ENCODE peak calls at places on chromosomes 12 and 14, in seven cellular contexts. One of them, this sample, is unnamed.

GRCh38 chr12:65208125-65208524 is 38.7 kb downstream of the LEMD3 start:
- DNase-seq in H9: no peak
- DNase-seq in H1: no peak
- DNase-seq in IMR-90: no peak
- DNase-seq in neuronal stem cell: no peak
- DNase-seq in mesenchymal stem cell: no peak
- DNase-seq in mesendoderm: peak
- DNase-seq in this sample: no peak

GRCh38 chr14:99077844-99078236 is 194.2 kb downstream of the BCL11B start:
- DNase-seq in H9: peak
- DNase-seq in mesenchymal stem cell: no peak
- DNase-seq in mesendoderm: no peak
- DNase-seq in neuronal stem cell: no peak
- DNase-seq in IMR-90: no peak
- DNase-seq in H1: no peak
- DNase-seq in this sample: no peak

GRCh38 chr12:72271741-72272661 is at the start of gene TRHDE:
- DNase-seq in H9: peak
- DNase-seq in IMR-90: peak
- DNase-seq in mesenchymal stem cell: peak
- DNase-seq in mesendoderm: peak
- DNase-seq in neuronal stem cell: peak
- DNase-seq in H1: peak
- DNase-seq in this sample: peak

GRCh38 chr12:102474438-102475064 is 5.8 kb downstream of the IGF1 start:
- DNase-seq in H9: no peak
- DNase-seq in IMR-90: peak
- DNase-seq in H1: no peak
- DNase-seq in mesendoderm: peak
- DNase-seq in mesenchymal stem cell: peak
- DNase-seq in neuronal stem cell: no peak
- DNase-seq in this sample: peak

GRCh38 chr12:62466018-62466595 is 519 bp upstream of the MON2 start:
- DNase-seq in mesendoderm: peak
- DNase-seq in H9: peak
- DNase-seq in neuronal stem cell: no peak
- DNase-seq in mesenchymal stem cell: peak
- DNase-seq in H1: peak
- DNase-seq in IMR-90: peak
- DNase-seq in this sample: peak

GRCh38 chr14:77043984-77044485 is 15.5 kb upstream of the IRF2BPL start:
- DNase-seq in H9: no peak
- DNase-seq in mesendoderm: peak
- DNase-seq in H1: no peak
- DNase-seq in neuronal stem cell: no peak
- DNase-seq in IMR-90: no peak
- DNase-seq in mesenchymal stem cell: no peak
- DNase-seq in this sample: peak

GRCh38 chr14:72518809-72519377 is 375.0 kb downstream of the DPF3 start:
- DNase-seq in mesenchymal stem cell: no peak
- DNase-seq in H1: no peak
- DNase-seq in H9: no peak
- DNase-seq in neuronal stem cell: no peak
- DNase-seq in IMR-90: no peak
- DNase-seq in mesendoderm: no peak
- DNase-seq in this sample: no peak

GRCh38 chr12:13100610-13100881 is 2.9 kb downstream of the GSG1 start:
- DNase-seq in IMR-90: no peak
- DNase-seq in H9: no peak
- DNase-seq in neuronal stem cell: no peak
- DNase-seq in mesenchymal stem cell: no peak
- DNase-seq in H1: no peak
- DNase-seq in mesendoderm: no peak
- DNase-seq in this sample: no peak

GRCh38 chr14:30638926-30639325 is 16.8 kb downstream of the SCFD1 start:
- DNase-seq in IMR-90: no peak
- DNase-seq in mesenchymal stem cell: no peak
- DNase-seq in H1: no peak
- DNase-seq in neuronal stem cell: no peak
- DNase-seq in mesendoderm: no peak
- DNase-seq in H9: no peak
- DNase-seq in this sample: peak

GRCh38 chr12:27424631-27425230 is 21.8 kb upstream of the SMCO2 start:
- DNase-seq in IMR-90: peak
- DNase-seq in H9: no peak
- DNase-seq in mesendoderm: peak
- DNase-seq in H1: no peak
- DNase-seq in neuronal stem cell: no peak
- DNase-seq in mesenchymal stem cell: peak
- DNase-seq in this sample: peak

GRCh38 chr14:35400707-35401421 is 3.7 kb downstream of the NFKBIA start:
- DNase-seq in mesenchymal stem cell: peak
- DNase-seq in H1: no peak
- DNase-seq in neuronal stem cell: no peak
- DNase-seq in IMR-90: no peak
- DNase-seq in H9: no peak
- DNase-seq in mesendoderm: no peak
- DNase-seq in this sample: peak

GRCh38 chr14:96303981-96304380 is 48.0 kb downstream of the BDKRB1 start:
- DNase-seq in mesendoderm: no peak
- DNase-seq in IMR-90: no peak
- DNase-seq in H9: no peak
- DNase-seq in mesenchymal stem cell: no peak
- DNase-seq in neuronal stem cell: no peak
- DNase-seq in H1: no peak
- DNase-seq in this sample: no peak

GRCh38 chr12:4707306-4707705 is 12.9 kb upstream of the GALNT8 start:
- DNase-seq in H1: no peak
- DNase-seq in H9: no peak
- DNase-seq in mesenchymal stem cell: no peak
- DNase-seq in mesendoderm: no peak
- DNase-seq in IMR-90: no peak
- DNase-seq in neuronal stem cell: no peak
- DNase-seq in this sample: no peak

GRCh38 chr14:22848391-22849164 is 12.2 kb downstream of the MMP14 start:
- DNase-seq in neuronal stem cell: no peak
- DNase-seq in H1: peak
- DNase-seq in H9: peak
- DNase-seq in mesenchymal stem cell: peak
- DNase-seq in IMR-90: peak
- DNase-seq in mesendoderm: peak
- DNase-seq in this sample: no peak

GRCh38 chr14:60217713-60218112 is 31.3 kb upstream of the PPM1A start:
- DNase-seq in H1: no peak
- DNase-seq in neuronal stem cell: no peak
- DNase-seq in mesenchymal stem cell: no peak
- DNase-seq in IMR-90: no peak
- DNase-seq in mesendoderm: no peak
- DNase-seq in H9: no peak
- DNase-seq in this sample: no peak

GRCh38 chr12:107079172-107080011 is 14.0 kb downstream of the CRY1 start:
- DNase-seq in mesendoderm: peak
- DNase-seq in neuronal stem cell: no peak
- DNase-seq in H1: no peak
- DNase-seq in mesenchymal stem cell: peak
- DNase-seq in IMR-90: peak
- DNase-seq in H9: no peak
- DNase-seq in this sample: peak

GRCh38 chr12:88242161-88242925 is 100.2 kb downstream of the TMTC3 start:
- DNase-seq in mesendoderm: peak
- DNase-seq in IMR-90: peak
- DNase-seq in mesenchymal stem cell: peak
- DNase-seq in H9: no peak
- DNase-seq in neuronal stem cell: no peak
- DNase-seq in H1: no peak
- DNase-seq in this sample: no peak

GRCh38 chr14:32497233-32497632 is 168.1 kb downstream of the AKAP6 start:
- DNase-seq in H9: no peak
- DNase-seq in mesenchymal stem cell: no peak
- DNase-seq in neuronal stem cell: no peak
- DNase-seq in H1: no peak
- DNase-seq in mesendoderm: no peak
- DNase-seq in IMR-90: no peak
- DNase-seq in this sample: no peak

GRCh38 chr14:44782775-44783238 is 178.9 kb downstream of the KLHL28 start:
- DNase-seq in H9: no peak
- DNase-seq in neuronal stem cell: no peak
- DNase-seq in mesenchymal stem cell: no peak
- DNase-seq in mesendoderm: no peak
- DNase-seq in IMR-90: peak
- DNase-seq in H1: no peak
- DNase-seq in this sample: no peak

GRCh38 chr12:105470601-105471000 is 140.1 kb downstream of the C12orf75 start:
- DNase-seq in H1: no peak
- DNase-seq in IMR-90: no peak
- DNase-seq in H9: peak
- DNase-seq in mesendoderm: no peak
- DNase-seq in mesenchymal stem cell: no peak
- DNase-seq in neuronal stem cell: no peak
- DNase-seq in this sample: no peak

GRCh38 chr12:14964401-14964800 is 3.0 kb upstream of the ARHGDIB start:
- DNase-seq in H1: no peak
- DNase-seq in IMR-90: no peak
- DNase-seq in H9: no peak
- DNase-seq in mesendoderm: no peak
- DNase-seq in neuronal stem cell: no peak
- DNase-seq in mesenchymal stem cell: no peak
- DNase-seq in this sample: peak

GRCh38 chr12:46382974-46383653 is 10.5 kb upstream of the SLC38A2 start:
- DNase-seq in mesendoderm: peak
- DNase-seq in mesenchymal stem cell: peak
- DNase-seq in IMR-90: peak
- DNase-seq in H1: peak
- DNase-seq in neuronal stem cell: peak
- DNase-seq in H9: peak
- DNase-seq in this sample: peak
- H3K18ac ChIP-seq in mesendoderm: peak
- H3K18ac ChIP-seq in mesenchymal stem cell: peak
- H3K18ac ChIP-seq in IMR-90: peak
- H3K18ac ChIP-seq in H1: no peak
- H3K18ac ChIP-seq in neuronal stem cell: peak
- H3K18ac ChIP-seq in H9: peak
- H3K18ac ChIP-seq in this sample: peak

GRCh38 chr14:93108105-93108504 is 7.6 kb downstream of the ITPK1 start:
- DNase-seq in mesenchymal stem cell: no peak
- DNase-seq in mesendoderm: no peak
- DNase-seq in H9: no peak
- DNase-seq in neuronal stem cell: no peak
- DNase-seq in H1: no peak
- DNase-seq in IMR-90: no peak
- DNase-seq in this sample: no peak

GRCh38 chr14:93105362-93105761 is 10.4 kb downstream of the ITPK1 start:
- DNase-seq in mesenchymal stem cell: peak
- DNase-seq in H9: no peak
- DNase-seq in mesendoderm: no peak
- DNase-seq in IMR-90: peak
- DNase-seq in H1: no peak
- DNase-seq in neuronal stem cell: no peak
- DNase-seq in this sample: peak

GRCh38 chr14:93104961-93105360 is 10.8 kb downstream of the ITPK1 start:
- DNase-seq in mesendoderm: peak
- DNase-seq in neuronal stem cell: no peak
- DNase-seq in H1: no peak
- DNase-seq in IMR-90: no peak
- DNase-seq in mesenchymal stem cell: no peak
- DNase-seq in H9: peak
- DNase-seq in this sample: peak

GRCh38 chr14:93106541-93107156 is 9.1 kb downstream of the ITPK1 start:
- DNase-seq in neuronal stem cell: no peak
- DNase-seq in IMR-90: no peak
- DNase-seq in mesendoderm: no peak
- DNase-seq in H1: no peak
- DNase-seq in mesenchymal stem cell: no peak
- DNase-seq in H9: no peak
- DNase-seq in this sample: no peak

GRCh38 chr14:93107383-93107782 is 8.3 kb downstream of the ITPK1 start:
- DNase-seq in mesendoderm: no peak
- DNase-seq in mesenchymal stem cell: no peak
- DNase-seq in H1: no peak
- DNase-seq in IMR-90: no peak
- DNase-seq in H9: no peak
- DNase-seq in neuronal stem cell: no peak
- DNase-seq in this sample: no peak
- H3K18ac ChIP-seq in mesendoderm: no peak
- H3K18ac ChIP-seq in mesenchymal stem cell: no peak
- H3K18ac ChIP-seq in H1: no peak
- H3K18ac ChIP-seq in IMR-90: no peak
- H3K18ac ChIP-seq in H9: no peak
- H3K18ac ChIP-seq in neuronal stem cell: no peak
- H3K18ac ChIP-seq in this sample: no peak

GRCh38 chr12:109547286-109547685 is 26.0 kb downstream of the MMAB start:
- DNase-seq in H9: no peak
- DNase-seq in mesendoderm: no peak
- DNase-seq in mesenchymal stem cell: no peak
- DNase-seq in neuronal stem cell: no peak
- DNase-seq in H1: no peak
- DNase-seq in IMR-90: no peak
- DNase-seq in this sample: no peak
- H3K18ac ChIP-seq in H9: no peak
- H3K18ac ChIP-seq in mesendoderm: no peak
- H3K18ac ChIP-seq in mesenchymal stem cell: no peak
- H3K18ac ChIP-seq in neuronal stem cell: peak
- H3K18ac ChIP-seq in H1: no peak
- H3K18ac ChIP-seq in IMR-90: no peak
- H3K18ac ChIP-seq in this sample: no peak

GRCh38 chr12:52493172-52493571 is at the start of gene KRT6A:
- DNase-seq in IMR-90: no peak
- DNase-seq in neuronal stem cell: no peak
- DNase-seq in mesenchymal stem cell: no peak
- DNase-seq in mesendoderm: no peak
- DNase-seq in H1: no peak
- DNase-seq in H9: no peak
- DNase-seq in this sample: no peak

GRCh38 chr12:52494518-52494917 is 1.5 kb upstream of the KRT6A start:
- DNase-seq in IMR-90: no peak
- DNase-seq in H1: no peak
- DNase-seq in neuronal stem cell: no peak
- DNase-seq in mesenchymal stem cell: no peak
- DNase-seq in mesendoderm: peak
- DNase-seq in H9: no peak
- DNase-seq in this sample: peak

GRCh38 chr12:52495385-52495784 is 2.3 kb upstream of the KRT6A start:
- DNase-seq in mesenchymal stem cell: no peak
- DNase-seq in H1: peak
- DNase-seq in neuronal stem cell: no peak
- DNase-seq in IMR-90: no peak
- DNase-seq in H9: peak
- DNase-seq in mesendoderm: peak
- DNase-seq in this sample: no peak

GRCh38 chr12:52496054-52496453 is 3.0 kb upstream of the KRT6A start:
- DNase-seq in neuronal stem cell: no peak
- DNase-seq in H1: no peak
- DNase-seq in mesenchymal stem cell: no peak
- DNase-seq in IMR-90: no peak
- DNase-seq in mesendoderm: no peak
- DNase-seq in H9: no peak
- DNase-seq in this sample: no peak

DNA sequence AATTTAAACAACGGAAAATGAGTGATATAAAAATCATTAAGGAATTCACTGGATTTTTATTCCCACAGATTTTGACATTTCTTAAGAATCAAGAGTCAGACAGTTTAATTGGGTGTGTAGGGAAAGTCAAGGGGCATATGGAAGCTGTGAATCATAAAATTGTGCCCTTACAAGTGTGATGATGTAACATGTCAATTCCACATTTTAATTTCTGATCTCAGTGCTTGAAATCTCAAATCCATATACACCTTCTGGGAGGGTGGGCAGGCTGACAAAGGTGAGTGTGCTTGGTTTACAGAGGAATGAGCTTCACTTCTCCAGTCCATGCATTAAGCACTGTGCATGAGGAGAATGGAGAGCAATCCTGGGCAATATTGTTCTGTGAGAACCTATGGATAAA is 1.0 kb upstream of the KRT6A start:
- DNase-seq in H1: no peak
- DNase-seq in IMR-90: no peak
- DNase-seq in mesenchymal stem cell: no peak
- DNase-seq in H9: no peak
- DNase-seq in neuronal stem cell: no peak
- DNase-seq in mesendoderm: no peak
- DNase-seq in this sample: no peak
- H3K18ac ChIP-seq in H1: no peak
- H3K18ac ChIP-seq in IMR-90: no peak
- H3K18ac ChIP-seq in mesenchymal stem cell: no peak
- H3K18ac ChIP-seq in H9: no peak
- H3K18ac ChIP-seq in neuronal stem cell: no peak
- H3K18ac ChIP-seq in mesendoderm: no peak
- H3K18ac ChIP-seq in this sample: no peak

This sample was measured in trophoblast cell.